ENCODE peak calls at places on chromosomes 12 and 14, in eight cellular contexts. Y is heart left ventricle, V is tibial artery, F is neural progenitor cell, G is thoracic aorta, P is A549, B is mammary epithelial cell, H is IMR-90. N is an unnamed sample.

GRCh38 chr12:84642201-84642600 is 270.4 kb downstream of the SLC6A15 start:
- DNase-seq in F (no peak), G (no peak), B (no peak), P (no peak), V (no peak), H (peak), Y (no peak), N (no peak)

GRCh38 chr14:79016828-79017505 is 846.8 kb downstream of the NRXN3 start:
- DNase-seq in B (peak), P (peak), F (no peak), V (no peak), G (no peak), Y (no peak), H (peak), N (peak)

GRCh38 chr12:3216097-3216496 is 138.9 kb downstream of the TSPAN9 start:
- DNase-seq in G (no peak), Y (no peak), F (no peak), V (no peak), H (peak), P (no peak), B (no peak), N (no peak)

GRCh38 chr14:31320216-31320615 is 100.1 kb downstream of the HEATR5A start:
- DNase-seq in V (no peak), Y (peak), G (no peak), H (no peak), B (no peak), F (no peak), P (no peak), N (no peak)

GRCh38 chr12:66960704-66961690 is 282.1 kb upstream of the GRIP1 start:
- DNase-seq in F (no peak), V (no peak), B (peak), H (no peak), P (no peak), G (no peak), Y (no peak), N (no peak)

GRCh38 chr12:80100566-80100965 is 1.2 kb downstream of the OTOGL start:
- DNase-seq in Y (no peak), P (no peak), G (no peak), V (no peak), F (no peak), H (peak), B (no peak), N (peak)

GRCh38 chr12:83985068-83985467 is 927.5 kb downstream of the SLC6A15 start:
- DNase-seq in V (no peak), P (no peak), G (no peak), H (no peak), Y (no peak), B (no peak), F (no peak), N (no peak)

GRCh38 chr14:103288076-103288766 is 45.8 kb upstream of the EIF5 start:
- DNase-seq in H (no peak), P (no peak), G (no peak), Y (no peak), F (no peak), B (no peak), V (no peak), N (no peak)

GRCh38 chr14:91303091-91303923 is 58.8 kb upstream of the GPR68 start:
- DNase-seq in V (no peak), B (no peak), P (peak), F (peak), H (no peak), Y (peak), G (no peak), N (no peak)

GRCh38 chr12:7376196-7376595 is 67.8 kb downstream of the CD163L1 start:
- DNase-seq in Y (no peak), P (no peak), V (no peak), B (no peak), H (peak), G (no peak), F (no peak), N (peak)

GRCh38 chr12:128570191-128571065 is 253.3 kb downstream of the SLC15A4 start:
- DNase-seq in F (no peak), H (no peak), G (no peak), P (no peak), V (no peak), B (no peak), Y (no peak), N (no peak)

GRCh38 chr12:118185602-118186397 is 49.9 kb downstream of the PEBP1 start:
- DNase-seq in H (no peak), V (no peak), F (no peak), B (peak), P (no peak), Y (no peak), G (no peak), N (no peak)

GRCh38 chr14:85195872-85196477 is 334.0 kb upstream of the FLRT2 start:
- DNase-seq in H (peak), F (peak), G (no peak), P (peak), Y (no peak), B (no peak), V (no peak), N (no peak)

GRCh38 chr14:91219505-91220389 is 24.8 kb downstream of the GPR68 start:
- DNase-seq in V (no peak), F (no peak), Y (peak), G (no peak), P (no peak), H (no peak), B (no peak), N (no peak)

GRCh38 chr14:51248041-51248987 is 8.3 kb downstream of the TMX1 start:
- DNase-seq in G (no peak), H (no peak), F (no peak), V (no peak), Y (no peak), B (no peak), P (no peak), N (no peak)

GRCh38 chr12:69225251-69225910 is 14.0 kb upstream of the CPSF6 start:
- DNase-seq in V (no peak), P (no peak), Y (no peak), H (no peak), G (no peak), F (no peak), B (no peak), N (no peak)

GRCh38 chr12:57603758-57604453 is 718 bp upstream of the DTX3 start:
- DNase-seq in H (peak), P (no peak), Y (peak), B (peak), F (no peak), G (peak), V (peak), N (peak)

GRCh38 chr14:81303258-81303935 is 82.6 kb upstream of the GTF2A1 start:
- DNase-seq in Y (no peak), V (no peak), H (no peak), P (peak), G (no peak), B (peak), F (no peak), N (no peak)

GRCh38 chr12:98373982-98374381 is 141.4 kb upstream of the TMPO start:
- DNase-seq in B (no peak), P (peak), F (peak), G (no peak), V (no peak), Y (no peak), H (no peak), N (peak)

GRCh38 chr12:98370976-98371375 is 144.4 kb upstream of the TMPO start:
- DNase-seq in V (no peak), Y (no peak), B (no peak), G (no peak), F (no peak), P (no peak), H (no peak), N (no peak)

GRCh38 chr12:98371419-98371818 is 144.0 kb upstream of the TMPO start:
- DNase-seq in F (no peak), P (no peak), B (no peak), V (no peak), G (no peak), H (no peak), Y (no peak), N (no peak)

GRCh38 chr12:98372340-98373018 is 142.9 kb upstream of the TMPO start:
- DNase-seq in F (peak), G (no peak), H (no peak), B (no peak), Y (no peak), V (no peak), P (no peak), N (no peak)

DNA sequence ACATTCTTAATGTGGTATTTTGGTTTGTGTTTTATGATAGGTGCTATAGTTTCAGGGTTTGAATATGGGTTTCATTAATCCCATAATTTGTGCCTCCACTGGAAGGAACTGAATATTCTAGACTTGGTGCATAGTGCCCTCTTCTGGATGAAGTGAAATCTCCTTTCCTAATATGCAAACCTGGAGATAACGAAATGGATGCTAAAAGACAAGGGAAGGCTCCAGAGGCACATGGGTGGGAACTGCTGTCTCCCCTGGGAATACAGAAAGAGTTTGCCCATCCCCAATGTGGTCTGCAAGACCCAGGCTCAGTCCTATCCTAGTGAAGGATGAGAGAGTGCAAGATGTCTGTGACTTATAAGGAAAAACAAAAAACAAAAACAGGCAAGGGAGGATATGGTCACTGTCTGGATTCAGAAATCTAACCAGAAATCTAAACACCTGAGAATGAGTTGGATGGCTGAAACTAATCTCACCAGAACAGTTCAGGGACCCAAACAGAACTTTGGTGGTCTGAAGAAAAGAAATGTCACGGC is 142.3 kb upstream of the TMPO start:
- DNase-seq in G (no peak), F (peak), Y (no peak), H (peak), P (peak), B (peak), V (no peak), N (peak)
- TF ChIP-seq CTCF in G (no peak), F (peak), Y (peak), H (peak), P (peak), B (peak), V (no peak), N (peak)

GRCh38 chr14:59425322-59425945 is 39.7 kb downstream of the GPR135 start:
- DNase-seq in F (no peak), H (peak), B (no peak), G (no peak), V (no peak), P (no peak), Y (peak), N (peak)
- TF ChIP-seq CTCF in F (no peak), H (no peak), B (peak), G (no peak), V (no peak), P (no peak), Y (no peak), N (peak)

GRCh38 chr12:102888511-102888910 is 28.5 kb downstream of the PAH start:
- DNase-seq in V (no peak), Y (no peak), G (no peak), F (peak), P (no peak), H (no peak), B (no peak), N (no peak)

GRCh38 chr12:102896067-102896466 is 21.0 kb downstream of the PAH start:
- DNase-seq in H (no peak), P (no peak), V (no peak), G (no peak), F (no peak), B (no peak), Y (no peak), N (no peak)

DNA sequence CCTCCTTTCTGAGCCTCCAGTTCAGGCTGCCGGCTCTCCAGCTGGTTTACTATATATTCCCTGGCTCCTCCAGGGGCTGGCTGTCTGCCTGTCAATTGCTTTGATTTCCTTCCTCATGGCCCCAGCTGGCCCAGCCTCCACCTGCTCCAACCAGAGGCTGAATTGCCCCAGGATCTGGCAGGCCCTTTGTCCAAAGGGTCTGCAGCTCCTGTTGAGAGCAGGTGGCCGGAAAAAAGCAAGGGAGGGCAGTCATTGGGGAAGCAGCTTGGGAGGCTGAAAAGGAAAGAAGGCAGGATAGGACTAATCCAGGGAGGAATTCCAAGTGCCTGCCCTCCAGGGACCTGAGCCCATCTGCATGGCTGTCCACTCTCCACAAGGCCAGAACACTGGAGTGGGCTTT is 25.3 kb downstream of the PAH start:
- DNase-seq in P (no peak), V (no peak), F (peak), G (no peak), H (no peak), B (no peak), Y (no peak), N (no peak)
- TF ChIP-seq CTCF in P (no peak), V (no peak), F (no peak), G (no peak), H (no peak), B (no peak), Y (no peak), N (no peak)

DNA sequence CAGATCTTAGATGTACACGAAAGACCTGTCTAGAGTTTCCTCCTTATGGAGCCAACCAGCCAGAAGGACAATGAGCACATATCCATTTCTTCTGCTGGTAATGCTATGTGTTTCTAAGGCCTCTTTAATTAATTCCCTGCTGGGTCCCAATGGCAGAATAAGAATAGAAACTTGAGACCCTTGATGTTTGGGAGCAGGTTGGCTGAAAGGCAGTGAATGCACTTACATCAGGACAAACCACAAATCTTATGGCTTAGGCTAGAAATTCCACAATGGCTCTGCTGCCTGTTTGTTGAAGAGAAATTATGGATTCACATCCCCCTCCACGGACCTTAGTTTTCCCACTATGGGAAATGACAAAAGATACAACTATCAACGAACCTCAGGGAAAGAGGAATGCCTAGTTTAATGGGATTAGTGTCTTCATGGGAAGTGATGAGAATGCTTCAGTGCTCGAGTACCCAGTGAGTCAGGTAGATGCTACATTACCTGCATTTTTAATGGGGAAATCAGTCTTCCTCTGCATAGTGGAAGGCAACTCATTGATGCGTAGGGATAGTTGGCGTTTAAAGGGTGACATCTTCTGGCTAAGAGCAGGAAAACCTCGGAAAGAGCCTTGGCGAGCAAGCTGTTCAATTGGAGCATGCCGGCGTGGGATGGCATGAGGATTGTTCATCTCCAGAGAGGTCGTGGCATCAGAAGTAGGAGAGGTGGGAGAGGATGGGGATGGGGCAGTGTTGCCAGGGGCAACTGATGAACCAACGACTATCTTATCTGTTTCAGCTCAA is 46.5 kb downstream of the PAPLN start:
- DNase-seq in P (peak), B (no peak), G (no peak), V (no peak), H (peak), Y (no peak), F (peak), N (peak)
- TF ChIP-seq CTCF in P (peak), B (no peak), G (no peak), V (no peak), H (peak), Y (peak), F (peak), N (peak)

GRCh38 chr12:91825999-91826398 is 319.6 kb downstream of the BTG1 start:
- DNase-seq in G (no peak), Y (no peak), V (no peak), H (no peak), F (peak), P (no peak), B (no peak), N (no peak)
- TF ChIP-seq CTCF in G (no peak), Y (no peak), V (no peak), H (no peak), F (no peak), P (no peak), B (no peak), N (no peak)

GRCh38 chr12:104456417-104456949 is at the start of gene CHST11:
- DNase-seq in G (peak), H (peak), F (peak), P (peak), V (peak), B (peak), Y (peak), N (peak)
- TF ChIP-seq CTCF in G (peak), H (peak), F (peak), P (no peak), V (peak), B (no peak), Y (no peak), N (peak)

DNA sequence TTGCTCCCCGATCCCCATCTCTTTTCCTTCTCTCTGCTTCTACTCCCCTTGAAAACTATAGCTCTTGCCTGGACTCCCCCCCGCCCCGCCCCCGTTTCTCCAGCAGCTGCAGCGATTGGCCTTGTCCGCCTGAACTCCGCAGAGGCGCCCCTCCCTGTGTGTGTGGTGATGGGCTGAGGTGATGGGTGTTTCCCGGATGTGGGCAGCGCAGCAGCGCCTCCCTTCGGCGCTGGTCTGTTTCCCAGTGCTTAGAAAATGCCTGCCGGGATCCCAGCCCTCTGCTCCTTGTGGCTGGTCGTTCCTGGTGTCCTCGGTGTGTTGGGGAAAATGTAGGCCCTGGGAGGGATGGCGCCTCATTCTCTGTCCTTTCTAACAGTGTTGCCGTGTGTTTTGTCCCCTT is 43.3 kb downstream of the GALNT8 start:
- DNase-seq in V (no peak), Y (no peak), P (peak), B (no peak), F (peak), H (peak), G (no peak), N (no peak)
- TF ChIP-seq CTCF in V (no peak), Y (no peak), P (peak), B (peak), F (peak), H (peak), G (no peak), N (no peak)

GRCh38 chr14:68409355-68409754 is 383.5 kb downstream of the ZFP36L1 start:
- DNase-seq in H (no peak), Y (no peak), G (no peak), F (no peak), B (no peak), P (no peak), V (no peak), N (no peak)

GRCh38 chr14:68407275-68407674 is 385.6 kb downstream of the ZFP36L1 start:
- DNase-seq in G (no peak), Y (no peak), V (no peak), H (peak), B (no peak), P (no peak), F (no peak), N (no peak)

GRCh38 chr14:68407838-68408237 is 385.0 kb downstream of the ZFP36L1 start:
- DNase-seq in P (no peak), G (no peak), B (no peak), H (no peak), V (no peak), F (no peak), Y (no peak), N (no peak)

GRCh38 chr14:68405959-68406358 is 386.9 kb downstream of the ZFP36L1 start:
- DNase-seq in V (no peak), Y (no peak), P (no peak), H (peak), F (no peak), G (no peak), B (peak), N (peak)

GRCh38 chr14:68408680-68409079 is 384.2 kb downstream of the ZFP36L1 start:
- DNase-seq in B (no peak), G (no peak), P (peak), V (no peak), H (peak), Y (no peak), F (no peak), N (no peak)
- TF ChIP-seq CTCF in B (no peak), G (no peak), P (no peak), V (peak), H (peak), Y (no peak), F (no peak), N (peak)

N was measured in HFFc6.